ENCODE peak calls at places on chromosome 22, in eight cellular contexts. Z is 8988T, C is nucleus accumbens, R is T-helper 1 cell, W is NCI-H146, S is neural progenitor cell, L is HCT116, O is NCI-H460. Q is an unnamed sample.

GRCh38 chr22:36330655-36331305 is 57.0 kb downstream of the MYH9 start:
- DNase-seq in Z (no peak), C (no peak), R (no peak), W (no peak), S (no peak), L (no peak), O (no peak), Q (peak)

GRCh38 chr22:44682556-44683168 is 19.3 kb upstream of the PRR5 start:
- DNase-seq in Z (no peak), C (no peak), R (no peak), W (no peak), S (no peak), L (no peak), O (no peak), Q (no peak)

GRCh38 chr22:24559471-24559870 is 3.7 kb downstream of the SNRPD3 start:
- DNase-seq in Z (no peak), C (no peak), R (no peak), W (no peak), S (no peak), L (no peak), O (no peak), Q (no peak)

GRCh38 chr22:20254975-20255946 is 12.9 kb downstream of the RTN4R start:
- DNase-seq in Z (no peak), C (no peak), R (no peak), W (peak), S (no peak), L (no peak), O (no peak), Q (no peak)

GRCh38 chr22:47715866-47716578 is 953.6 kb downstream of the TBC1D22A start:
- DNase-seq in Z (no peak), C (no peak), R (no peak), W (no peak), S (no peak), L (no peak), O (no peak), Q (no peak)

GRCh38 chr22:42805016-42805997 is 51.8 kb downstream of the ARFGAP3 start:
- DNase-seq in Z (no peak), C (peak), R (no peak), W (peak), S (peak), L (no peak), O (no peak), Q (peak)

GRCh38 chr22:23210428-23211170 is 30.3 kb downstream of the BCR start:
- DNase-seq in Z (no peak), C (no peak), R (no peak), W (no peak), S (no peak), L (no peak), O (no peak), Q (no peak)

GRCh38 chr22:23538502-23538860 is 41.6 kb downstream of the IGLL1 start:
- DNase-seq in Z (no peak), C (no peak), R (no peak), W (no peak), S (no peak), L (no peak), O (no peak), Q (no peak)

GRCh38 chr22:17264321-17265052 is 45.3 kb upstream of the ADA2 start:
- DNase-seq in Z (no peak), C (peak), R (no peak), W (peak), S (peak), L (no peak), O (no peak), Q (peak)

GRCh38 chr22:45648320-45649070 is 23.1 kb upstream of the ATXN10 start:
- DNase-seq in Z (no peak), C (no peak), R (no peak), W (no peak), S (no peak), L (no peak), O (no peak), Q (no peak)

GRCh38 chr22:29380032-29380781 is 8.2 kb downstream of the AP1B1 start:
- DNase-seq in Z (no peak), C (no peak), R (no peak), W (no peak), S (no peak), L (no peak), O (no peak), Q (no peak)

GRCh38 chr22:23518381-23519187 is 61.5 kb downstream of the IGLL1 start:
- DNase-seq in Z (no peak), C (no peak), R (no peak), W (no peak), S (peak), L (no peak), O (no peak), Q (no peak)

Q was measured in left ventricle myocardium inferior.